ENCODE peak calls at places on chromosomes 5 and 9, in nine cellular contexts. R, T, U, Z, B, Q, O, K and X are unnamed samples.

GRCh38 chr9:33468215-33468730 is 5.5 kb downstream of the NOL6 start:
- DNase-seq in R (no peak), T (no peak), U (no peak), Z (no peak), B (no peak), Q (peak; percentile 21), O (no peak), K (no peak), X (no peak)

GRCh38 chr5:53249529-53249928 is 140.0 kb upstream of the MOCS2 start:
- DNase-seq in R (no peak), T (no peak), U (peak; percentile 82), Z (peak; percentile 88), B (no peak), Q (no peak), O (no peak), K (no peak), X (peak; percentile 84)

GRCh38 chr9:36034911-36035490 is 1.7 kb upstream of the RECK start:
- DNase-seq in R (no peak), T (no peak), U (no peak), Z (peak; percentile 39), B (no peak), Q (no peak), O (no peak), K (no peak), X (no peak)

GRCh38 chr9:5879419-5880181 is 11.1 kb upstream of the MLANA start:
- DNase-seq in R (no peak), T (no peak), U (peak; percentile 88), Z (peak; percentile 35), B (no peak), Q (no peak), O (peak; percentile 69), K (no peak), X (peak; percentile 86)

GRCh38 chr5:115639377-115639776 is 13.5 kb upstream of the TMED7 start:
- DNase-seq in R (no peak), T (no peak), U (peak; percentile 51), Z (no peak), B (no peak), Q (no peak), O (no peak), K (no peak), X (peak; percentile 85)

GRCh38 chr5:149130121-149130931 is 11.0 kb upstream of the ABLIM3 start:
- DNase-seq in R (peak; percentile 49), T (no peak), U (peak; percentile 49), Z (no peak), B (no peak), Q (no peak), O (no peak), K (no peak), X (peak; percentile 46)

GRCh38 chr9:108002296-108003056 is 512.9 kb upstream of the KLF4 start:
- DNase-seq in R (no peak), T (no peak), U (no peak), Z (no peak), B (no peak), Q (no peak), O (peak; percentile 87), K (no peak), X (no peak)

GRCh38 chr5:4228708-4229107 is 633.1 kb downstream of the IRX1 start:
- DNase-seq in R (no peak), T (no peak), U (no peak), Z (no peak), B (no peak), Q (no peak), O (no peak), K (no peak), X (no peak)

GRCh38 chr9:27888661-27889295 is 315.5 kb upstream of the C9orf72 start:
- DNase-seq in R (peak; percentile 70), T (no peak), U (peak; percentile 56), Z (no peak), B (peak; percentile 10), Q (no peak), O (no peak), K (peak; percentile 70), X (no peak)

GRCh38 chr5:139844472-139845145 is 49.0 kb downstream of the PSD2 start:
- DNase-seq in R (peak; percentile 90), T (peak; percentile 53), U (peak; percentile 68), Z (peak; percentile 51), B (peak; percentile 25), Q (peak; percentile 82), O (peak; percentile 94), K (peak; percentile 85), X (peak; percentile 49)

GRCh38 chr9:21744874-21745273 is 57.6 kb upstream of the MTAP start:
- DNase-seq in R (no peak), T (no peak), U (no peak), Z (peak; percentile 68), B (no peak), Q (no peak), O (no peak), K (no peak), X (no peak)

GRCh38 chr5:71743135-71743534 is 24.1 kb downstream of the CARTPT start:
- DNase-seq in R (no peak), T (no peak), U (no peak), Z (no peak), B (no peak), Q (no peak), O (no peak), K (no peak), X (no peak)

GRCh38 chr5:91162534-91163381 is 220.4 kb downstream of the ARRDC3 start:
- DNase-seq in R (peak; percentile 94), T (peak; percentile 17), U (peak; percentile 97), Z (peak; percentile 67), B (no peak), Q (peak; percentile 79), O (peak; percentile 92), K (peak; percentile 65), X (peak; percentile 98)